ENCODE peak calls at places on chromosome 10, in seven cellular contexts. Z is pancreas, I is cardiac muscle cell, S is heart right ventricle, Q is OCI-LY7, O is heart left ventricle, X is prostate gland. K is an unnamed sample.

GRCh38 chr10:69752491-69752890 is 49.2 kb upstream of the COL13A1 start:
- DNase-seq in Z (no peak), I (no peak), S (no peak), Q (no peak), O (no peak), X (no peak), K (no peak)

GRCh38 chr10:62333135-62333889 is 40.9 kb upstream of the ZNF365 start:
- DNase-seq in Z (no peak), I (no peak), S (no peak), Q (no peak), O (no peak), X (no peak), K (no peak)

GRCh38 chr10:59319854-59320253 is 42.5 kb downstream of the FAM13C start:
- DNase-seq in Z (no peak), I (no peak), S (no peak), Q (no peak), O (no peak), X (no peak), K (no peak)

GRCh38 chr10:112689327-112689726 is 242.3 kb downstream of the VTI1A start:
- DNase-seq in Z (no peak), I (peak; percentile 37), S (peak; percentile 25), Q (no peak), O (no peak), X (no peak), K (no peak)

GRCh38 chr10:25082276-25083204 is 66.1 kb downstream of the THNSL1 start:
- DNase-seq in Z (no peak), I (peak; percentile 84), S (no peak), Q (no peak), O (no peak), X (no peak), K (peak; percentile 28)

GRCh38 chr10:113232928-113233511 is 283.0 kb downstream of the TCF7L2 start:
- DNase-seq in Z (no peak), I (no peak), S (no peak), Q (no peak), O (no peak), X (no peak), K (no peak)

GRCh38 chr10:110529596-110530011 is 31.9 kb downstream of the DUSP5 start:
- DNase-seq in Z (no peak), I (no peak), S (no peak), Q (peak; percentile 9), O (no peak), X (no peak), K (peak; percentile 45)

GRCh38 chr10:71845410-71846406 is 5.3 kb downstream of the PSAP start:
- DNase-seq in Z (no peak), I (no peak), S (no peak), Q (no peak), O (no peak), X (no peak), K (no peak)

DNA sequence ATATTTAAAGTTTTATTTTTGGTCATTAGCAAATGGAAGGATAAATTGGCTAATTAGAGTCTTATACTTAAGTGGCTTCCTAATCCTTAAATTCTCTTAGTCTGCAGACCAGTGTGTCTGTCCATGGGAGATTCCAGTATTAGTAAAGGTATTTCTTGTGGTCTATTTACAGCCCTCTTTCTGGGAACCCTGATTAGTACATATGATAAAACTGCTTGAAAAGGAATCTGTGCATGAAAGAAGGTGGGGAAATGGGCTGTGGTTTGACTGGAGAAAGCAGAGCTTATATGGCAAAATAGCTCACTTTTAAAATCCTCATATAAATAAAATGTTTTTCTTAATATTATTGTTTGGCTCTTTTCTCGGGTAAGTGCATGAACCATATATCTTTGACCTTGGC is 124.5 kb upstream of the RHOBTB1 start:
- DNase-seq in Z (no peak), I (no peak), S (no peak), Q (no peak), O (no peak), X (no peak), K (no peak)
- H3K4me1 ChIP-seq in Z (no peaks in the 10 kb centered on the region), I (no peaks in the 10 kb centered on the region), S (peaks cover 14% of the 10 kb centered on the region), Q (no peaks in the 10 kb centered on the region), O (no peaks in the 10 kb centered on the region), X (no peaks in the 10 kb centered on the region), K (no peaks in the 10 kb centered on the region)

GRCh38 chr10:49263591-49263990 is 35.4 kb upstream of the C10orf71 start:
- DNase-seq in Z (no peak), I (no peak), S (no peak), Q (no peak), O (no peak), X (no peak), K (no peak)

GRCh38 chr10:49257626-49258350 is 41.2 kb upstream of the C10orf71 start:
- DNase-seq in Z (no peak), I (no peak), S (no peak), Q (no peak), O (no peak), X (no peak), K (no peak)

GRCh38 chr10:49258351-49258683 is 40.7 kb upstream of the C10orf71 start:
- DNase-seq in Z (no peak), I (no peak), S (no peak), Q (no peak), O (no peak), X (no peak), K (no peak)

GRCh38 chr10:49264177-49264677 is 34.7 kb upstream of the C10orf71 start:
- DNase-seq in Z (no peak), I (no peak), S (no peak), Q (no peak), O (no peak), X (no peak), K (no peak)

DNA sequence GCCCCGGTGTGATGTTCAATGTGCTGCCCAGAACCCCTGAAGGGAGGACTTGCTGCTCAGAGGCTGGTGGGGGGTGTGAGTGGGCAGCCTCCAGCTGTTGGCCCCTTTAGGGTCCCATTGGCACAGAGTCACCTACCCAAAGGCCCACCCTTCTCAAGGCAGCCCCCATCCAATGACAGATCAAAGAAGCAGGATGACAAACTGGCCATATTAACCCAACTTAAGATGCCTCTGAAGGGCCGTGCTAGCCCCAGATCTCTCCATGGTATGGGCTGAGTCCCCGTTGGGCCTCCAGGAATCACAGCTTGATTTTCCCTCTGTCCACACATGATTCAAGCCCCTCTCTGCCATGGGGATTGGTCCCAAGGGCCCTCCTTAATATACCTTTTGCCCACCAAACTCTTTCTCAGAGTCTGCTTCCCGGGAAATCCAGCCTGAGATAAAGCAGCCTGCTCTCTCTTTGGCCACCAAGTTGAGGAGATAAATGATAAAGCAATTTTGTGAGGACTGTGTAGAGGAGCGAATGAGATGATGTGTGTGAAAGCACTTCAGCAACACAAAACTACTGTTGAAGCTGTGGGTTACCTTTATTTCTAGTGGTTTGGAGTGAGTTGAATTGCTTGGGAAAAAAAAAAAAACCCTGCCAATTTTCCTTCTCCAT is 38.2 kb upstream of the C10orf71 start:
- DNase-seq in Z (no peak), I (no peak), S (no peak), Q (no peak), O (no peak), X (no peak), K (no peak)
- TF ChIP-seq CTCF in Z (no peak), I (no peak), S (no peak), Q (no peak), O (no peak), X (no peak), K (no peak)

GRCh38 chr10:98249134-98249533 is 18.9 kb downstream of the LOXL4 start:
- DNase-seq in Z (no peak), I (no peak), S (no peak), Q (no peak), O (no peak), X (no peak), K (no peak)
- H3K4me1 ChIP-seq in Z (no peaks in the 10 kb centered on the region), I (peaks cover 9% of the 10 kb centered on the region), S (no peaks in the 10 kb centered on the region), Q (no peaks in the 10 kb centered on the region), O (no peaks in the 10 kb centered on the region), X (peaks cover 4% of the 10 kb centered on the region), K (peaks cover 41% of the 10 kb centered on the region)

GRCh38 chr10:127907411-127908105 is 655 bp downstream of the PTPRE start:
- DNase-seq in Z (no peak), I (peak; percentile 12), S (peak; percentile 60), Q (no peak), O (peak; percentile 75), X (no peak), K (peak; percentile 26)
- TF ChIP-seq CTCF in Z (no peak), I (no peak), S (no peak), Q (no peak), O (no peak), X (no peak), K (no peak)

GRCh38 chr10:44899450-44900080 is 11.6 kb upstream of the TMEM72 start:
- DNase-seq in Z (no peak), I (no peak), S (no peak), Q (no peak), O (no peak), X (no peak), K (no peak)

GRCh38 chr10:44898665-44899064 is 12.5 kb upstream of the TMEM72 start:
- DNase-seq in Z (no peak), I (no peak), S (no peak), Q (no peak), O (no peak), X (no peak), K (no peak)

GRCh38 chr10:44907576-44907975 is 3.6 kb upstream of the TMEM72 start:
- DNase-seq in Z (no peak), I (no peak), S (no peak), Q (no peak), O (no peak), X (no peak), K (peak; percentile 70)

GRCh38 chr10:44906476-44906875 is 4.7 kb upstream of the TMEM72 start:
- DNase-seq in Z (no peak), I (no peak), S (no peak), Q (no peak), O (no peak), X (no peak), K (no peak)

GRCh38 chr10:44902838-44903545 is 8.1 kb upstream of the TMEM72 start:
- DNase-seq in Z (no peak), I (no peak), S (no peak), Q (no peak), O (no peak), X (no peak), K (peak; percentile 47)
- H3K4me1 ChIP-seq in Z (no peaks in the 10 kb centered on the region), I (peaks cover 11% of the 10 kb centered on the region), S (no peaks in the 10 kb centered on the region), Q (no peaks in the 10 kb centered on the region), O (no peaks in the 10 kb centered on the region), X (no peaks in the 10 kb centered on the region), K (peaks cover 8% of the 10 kb centered on the region)

GRCh38 chr10:84175436-84175835 is 1.8 kb downstream of the GPR15LG start:
- DNase-seq in Z (no peak), I (no peak), S (no peak), Q (no peak), O (no peak), X (no peak), K (no peak)
- TF ChIP-seq CTCF in Z (no peak), I (no peak), S (no peak), Q (no peak), O (no peak), X (no peak), K (no peak)

DNA sequence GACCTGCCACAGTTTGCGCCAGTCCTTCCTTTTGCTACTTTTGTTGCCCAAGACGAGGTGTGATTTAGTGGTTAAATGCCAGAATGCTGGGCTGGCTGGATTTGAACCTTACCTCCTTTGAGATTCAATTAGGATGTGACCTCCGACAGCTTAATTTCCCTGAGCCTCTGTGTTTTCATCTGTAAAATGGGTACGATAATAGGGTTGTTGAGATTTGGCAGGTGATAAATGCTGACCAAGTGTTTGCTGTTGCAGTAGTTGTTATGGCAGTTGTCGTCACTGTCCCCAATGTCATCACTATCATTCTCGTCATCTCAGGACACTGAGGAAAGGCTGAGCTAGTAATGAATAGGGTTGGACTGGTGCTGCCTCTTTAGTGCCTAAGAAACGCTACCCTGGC is 61.1 kb downstream of the GRK5 start:
- DNase-seq in Z (no peak), I (no peak), S (no peak), Q (no peak), O (no peak), X (no peak), K (no peak)
- H3K4me1 ChIP-seq in Z (peaks cover 6% of the 10 kb centered on the region), I (peaks cover 24% of the 10 kb centered on the region), S (peaks cover 83% of the 10 kb centered on the region), Q (no peaks in the 10 kb centered on the region), O (peaks cover 79% of the 10 kb centered on the region), X (no peaks in the 10 kb centered on the region), K (peaks cover 38% of the 10 kb centered on the region)